ENCODE peak calls at places on chromosomes 3 and 15, in ten cellular contexts. T is left ventricle myocardium inferior; X is heart left ventricle; J is upper lobe of right lung; D is hepatocyte; A is fibroblast of lung; K is CD4-positive, CD25-positive, alpha-beta regulatory T cell; V is Karpas-422; Q is heart right ventricle; H is Panc1. U is an unnamed sample. For H3K4me1 and H3K36me3, the result is how much of the 10 kb centered on the place peaks cover.

GRCh38 chr3:63966871-63967270 is 54.7 kb upstream of the SCAANT1 start:
- DNase-seq in T (no peak), X (no peak), J (no peak), D (no peak), A (no peak), K (no peak), V (no peak), Q (no peak), H (no peak), U (no peak)

GRCh38 chr15:92391640-92392039 is 2.0 kb upstream of the ST8SIA2 start:
- DNase-seq in T (no peak), X (no peak), J (no peak), D (peak), A (peak), K (peak), V (peak), Q (no peak), H (no peak), U (no peak)

GRCh38 chr3:134323966-134324962 is 50.0 kb downstream of the AMOTL2 start:
- DNase-seq in T (no peak), X (no peak), J (no peak), D (no peak), A (no peak), K (no peak), V (no peak), Q (no peak), H (no peak), U (no peak)

GRCh38 chr15:58459562-58459961 is 27.8 kb downstream of the LIPC start:
- DNase-seq in T (peak), X (peak), J (no peak), D (no peak), A (no peak), K (no peak), V (no peak), Q (peak), H (no peak), U (no peak)

GRCh38 chr3:46065294-46065705 is 38.0 kb upstream of the XCR1 start:
- DNase-seq in T (peak), X (no peak), J (no peak), D (peak), A (no peak), K (peak), V (no peak), Q (no peak), H (no peak), U (no peak)

GRCh38 chr3:72342450-72342849 is 505.8 kb downstream of the SHQ1 start:
- DNase-seq in T (no peak), X (no peak), J (no peak), D (no peak), A (no peak), K (no peak), V (no peak), Q (no peak), H (no peak), U (peak)

GRCh38 chr15:35182841-35183479 is 97.9 kb upstream of the NANOGP8 start:
- DNase-seq in T (no peak), X (no peak), J (no peak), D (no peak), A (no peak), K (peak), V (no peak), Q (no peak), H (no peak), U (no peak)

GRCh38 chr3:129610276-129610675 is 3.8 kb upstream of the PLXND1 start:
- DNase-seq in T (no peak), X (peak), J (no peak), D (no peak), A (no peak), K (no peak), V (no peak), Q (peak), H (no peak), U (no peak)

GRCh38 chr3:102400766-102401165 is 34.0 kb upstream of the ZPLD1 start:
- DNase-seq in T (no peak), X (no peak), J (no peak), D (no peak), A (peak), K (no peak), V (no peak), Q (no peak), H (peak), U (no peak)

GRCh38 chr3:43366880-43367279 is 80.5 kb downstream of the SNRK start:
- DNase-seq in T (no peak), X (no peak), J (no peak), D (no peak), A (no peak), K (no peak), V (no peak), Q (no peak), H (no peak), U (no peak)

GRCh38 chr3:63508305-63508704 is 144.2 kb upstream of the SNTN start:
- DNase-seq in T (no peak), X (no peak), J (no peak), D (peak), A (no peak), K (no peak), V (no peak), Q (no peak), H (no peak), U (no peak)

GRCh38 chr3:38497026-38497425 is 886 bp downstream of the EXOG start:
- DNase-seq in T (no peak), X (no peak), J (no peak), D (no peak), A (no peak), K (peak), V (peak), Q (no peak), H (no peak), U (no peak)

GRCh38 chr3:107810195-107811071 is 280.4 kb downstream of the CD47 start:
- DNase-seq in T (no peak), X (no peak), J (no peak), D (peak), A (peak), K (peak), V (no peak), Q (no peak), H (no peak), U (no peak)

GRCh38 chr3:132210476-132211346 is 106.5 kb upstream of the ACP3 start:
- DNase-seq in T (no peak), X (no peak), J (no peak), D (peak), A (no peak), K (peak), V (peak), Q (no peak), H (peak), U (no peak)

GRCh38 chr15:24901409-24901808 is 53.4 kb upstream of the SNRPN start:
- DNase-seq in T (no peak), X (no peak), J (no peak), D (no peak), A (no peak), K (no peak), V (no peak), Q (no peak), H (no peak), U (no peak)

GRCh38 chr3:61936344-61936937 is 375.1 kb downstream of the PTPRG start:
- DNase-seq in T (no peak), X (no peak), J (no peak), D (peak), A (peak), K (peak), V (peak), Q (no peak), H (peak), U (no peak)

GRCh38 chr15:48334260-48334659 is 3.0 kb downstream of the DUT start:
- DNase-seq in T (no peak), X (no peak), J (no peak), D (no peak), A (no peak), K (no peak), V (no peak), Q (no peak), H (no peak), U (no peak)

GRCh38 chr15:45442497-45443135 is 64.3 kb upstream of the GATM start:
- DNase-seq in T (no peak), X (no peak), J (no peak), D (no peak), A (no peak), K (no peak), V (peak), Q (no peak), H (no peak), U (no peak)

GRCh38 chr3:42843730-42844713 is 31.7 kb downstream of the CYP8B1 start:
- DNase-seq in T (no peak), X (no peak), J (no peak), D (no peak), A (no peak), K (no peak), V (no peak), Q (no peak), H (no peak), U (no peak)

GRCh38 chr3:73727854-73728253 is 103.1 kb upstream of the PDZRN3 start:
- DNase-seq in T (no peak), X (no peak), J (no peak), D (no peak), A (no peak), K (no peak), V (no peak), Q (no peak), H (no peak), U (no peak)

GRCh38 chr3:102237181-102237580 is 197.6 kb upstream of the ZPLD1 start:
- DNase-seq in T (no peak), X (no peak), J (no peak), D (no peak), A (no peak), K (no peak), V (no peak), Q (no peak), H (no peak), U (no peak)

GRCh38 chr15:48579945-48580671 is 65.4 kb downstream of the FBN1 start:
- DNase-seq in T (no peak), X (no peak), J (no peak), D (no peak), A (peak), K (no peak), V (no peak), Q (no peak), H (no peak), U (no peak)

GRCh38 chr3:12444582-12445468 is 39.5 kb upstream of the TSEN2 start:
- DNase-seq in T (no peak), X (peak), J (no peak), D (peak), A (no peak), K (no peak), V (no peak), Q (peak), H (peak), U (no peak)

GRCh38 chr3:106386050-106386449 is 517.2 kb upstream of the CBLB start:
- DNase-seq in T (no peak), X (no peak), J (no peak), D (no peak), A (no peak), K (no peak), V (peak), Q (no peak), H (no peak), U (no peak)

GRCh38 chr3:123791073-123791370 is 93.1 kb downstream of the MYLK start:
- DNase-seq in T (no peak), X (no peak), J (no peak), D (no peak), A (no peak), K (no peak), V (no peak), Q (no peak), H (no peak), U (no peak)

GRCh38 chr3:197960694-197961581 is 921 bp downstream of the LMLN start:
- DNase-seq in T (no peak), X (no peak), J (no peak), D (no peak), A (peak), K (no peak), V (no peak), Q (no peak), H (no peak), U (no peak)

GRCh38 chr15:51341366-51342248 is at the start of gene GLDN:
- DNase-seq in T (peak), X (peak), J (peak), D (peak), A (peak), K (no peak), V (no peak), Q (peak), H (no peak), U (peak)

GRCh38 chr3:128430731-128431130 is 36.0 kb downstream of the DNAJB8 start:
- DNase-seq in T (no peak), X (no peak), J (no peak), D (no peak), A (no peak), K (no peak), V (no peak), Q (no peak), H (no peak), U (no peak)

GRCh38 chr3:179526482-179526881 is 36.2 kb upstream of the ACTL6A start:
- DNase-seq in T (no peak), X (no peak), J (no peak), D (no peak), A (no peak), K (no peak), V (peak), Q (no peak), H (no peak), U (no peak)

GRCh38 chr3:27939940-27940339 is 217.8 kb upstream of the EOMES start:
- DNase-seq in T (no peak), X (no peak), J (no peak), D (peak), A (peak), K (no peak), V (no peak), Q (no peak), H (no peak), U (no peak)

GRCh38 chr15:92449476-92449875 is 55.8 kb downstream of the ST8SIA2 start:
- DNase-seq in T (no peak), X (no peak), J (no peak), D (no peak), A (peak), K (no peak), V (no peak), Q (no peak), H (no peak), U (no peak)

GRCh38 chr15:42009022-42009421 is 11.8 kb downstream of the PLA2G4E start:
- DNase-seq in T (no peak), X (no peak), J (no peak), D (no peak), A (no peak), K (no peak), V (no peak), Q (no peak), H (no peak), U (no peak)

GRCh38 chr3:59985643-59986200 is 935.9 kb upstream of the CFAP20DC start:
- DNase-seq in T (no peak), X (no peak), J (no peak), D (no peak), A (no peak), K (no peak), V (no peak), Q (no peak), H (no peak), U (no peak)

GRCh38 chr3:119681279-119681678 is 4.1 kb upstream of the COX17 start:
- DNase-seq in T (no peak), X (no peak), J (no peak), D (peak), A (peak), K (peak), V (peak), Q (no peak), H (peak), U (no peak)

GRCh38 chr3:108509873-108510272 is 523 bp downstream of the MYH15 start:
- DNase-seq in T (no peak), X (no peak), J (no peak), D (no peak), A (no peak), K (no peak), V (no peak), Q (no peak), H (no peak), U (no peak)

GRCh38 chr3:60954049-60954448 is 297.2 kb downstream of the FHIT start:
- DNase-seq in T (no peak), X (no peak), J (no peak), D (no peak), A (peak), K (no peak), V (no peak), Q (no peak), H (no peak), U (no peak)

GRCh38 chr3:185131602-185132256 is 21.1 kb downstream of the C3orf70 start:
- DNase-seq in T (no peak), X (no peak), J (no peak), D (no peak), A (no peak), K (no peak), V (no peak), Q (no peak), H (no peak), U (no peak)
- H3K4me1 ChIP-seq in T (under half), X (under half), J (under half), D (under half), A (under half), K (under half), V (under half), Q (under half), H (under half), U (under half)

DNA sequence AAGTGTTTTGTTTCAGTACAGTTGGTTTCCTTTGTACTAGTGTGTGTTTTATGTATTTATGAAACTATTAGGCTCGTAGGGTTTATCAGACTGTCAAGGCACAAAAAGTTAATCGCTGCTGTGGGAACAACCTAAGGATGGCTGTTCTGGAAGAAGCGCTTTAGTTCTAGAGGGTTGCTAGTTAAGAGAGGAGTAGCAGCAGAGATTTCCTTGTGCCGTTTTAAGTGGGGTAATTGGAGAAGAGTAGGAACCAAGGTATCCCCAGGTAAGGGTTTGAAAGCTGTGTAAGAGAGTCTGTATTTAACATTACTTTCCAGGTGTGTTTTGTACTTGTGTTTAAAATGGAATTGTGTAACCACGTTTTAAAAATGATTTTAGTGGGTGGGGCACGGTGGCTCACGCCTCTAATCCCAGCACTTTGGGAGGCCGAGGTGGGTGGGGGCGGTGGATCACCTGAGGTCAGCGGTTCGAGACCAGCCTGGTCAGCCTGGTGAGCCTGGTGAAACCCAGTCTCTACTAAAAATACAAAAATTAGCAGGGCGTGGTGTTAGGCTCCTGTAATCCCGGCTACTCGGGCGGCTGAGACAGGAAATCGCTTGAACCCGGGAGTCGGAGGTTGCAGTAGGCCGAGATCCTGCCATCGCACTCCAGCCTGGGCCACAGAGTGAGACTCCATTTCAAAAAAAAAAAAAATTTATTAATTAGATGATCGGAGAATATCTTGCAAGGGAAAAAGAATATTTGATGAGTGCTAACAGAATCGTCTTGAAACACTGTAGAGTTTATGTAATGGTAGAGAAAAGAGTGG is 2.6 kb downstream of the MORF4L1 start:
- DNase-seq in T (no peak), X (no peak), J (no peak), D (no peak), A (no peak), K (peak), V (no peak), Q (no peak), H (no peak), U (no peak)
- H3K36me3 ChIP-seq in T (under half), X (under half), J (under half), D (under half), A (under half), K (under half), V (under half), Q (under half), H (under half), U (under half)

DNA sequence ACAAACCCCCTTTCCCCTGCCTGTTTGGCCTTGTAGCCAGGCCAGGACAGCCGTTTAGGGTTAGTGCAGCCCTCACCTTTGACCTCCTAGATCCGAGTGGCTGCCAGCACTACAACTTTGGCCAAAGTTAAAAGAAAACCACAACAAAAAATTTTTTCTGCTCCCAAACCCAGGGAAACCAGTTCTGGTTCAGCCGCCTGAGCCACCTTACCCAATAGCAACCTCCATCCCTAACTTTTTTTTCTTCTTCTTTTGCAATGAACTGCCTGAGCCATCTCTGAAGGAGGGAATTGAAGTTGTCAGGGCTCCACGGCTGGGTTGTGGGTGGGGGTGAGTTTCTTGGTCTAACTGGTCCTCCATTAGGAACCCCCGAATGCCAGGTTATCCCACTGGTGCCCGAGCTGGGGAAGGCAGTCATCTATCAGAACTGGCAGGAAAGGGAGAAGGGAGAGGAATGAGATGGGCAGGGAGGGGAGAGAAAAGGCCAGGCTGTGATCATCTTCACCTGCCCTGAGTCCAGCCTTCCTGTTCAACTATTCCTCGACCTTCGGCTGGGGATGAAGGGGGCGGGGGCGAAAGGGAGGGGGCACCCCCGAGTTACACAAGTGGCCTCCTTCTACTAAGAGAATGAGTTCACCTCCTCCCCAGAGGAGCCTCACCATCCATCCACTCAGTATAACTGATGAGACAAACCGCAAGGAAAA is 6.2 kb upstream of the NR2F2 start:
- DNase-seq in T (no peak), X (no peak), J (no peak), D (no peak), A (peak), K (no peak), V (no peak), Q (no peak), H (no peak), U (peak)
- H3K4me1 ChIP-seq in T (half or more), X (under half), J (under half), D (under half), A (under half), K (under half), V (under half), Q (under half), H (half or more), U (under half)

DNA sequence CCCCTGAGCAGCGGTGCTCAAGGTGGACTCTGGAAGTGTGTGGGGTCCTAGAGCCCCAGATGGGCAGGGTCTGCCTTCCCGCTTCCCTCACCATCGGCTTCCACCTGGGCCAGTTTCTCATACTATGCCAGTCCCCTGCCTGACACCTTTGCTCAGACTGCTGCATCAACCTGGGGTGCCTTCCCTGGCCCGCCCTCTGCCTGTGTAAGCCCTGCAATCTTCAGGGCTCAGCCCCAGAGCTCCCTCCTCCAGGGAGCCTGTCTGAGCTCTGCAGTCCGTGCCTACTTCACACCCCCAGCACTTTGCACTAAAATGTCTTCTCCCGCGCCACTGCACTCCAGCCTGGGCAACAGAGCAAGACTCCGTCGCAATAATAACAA is 13.1 kb downstream of the CSK start:
- DNase-seq in T (no peak), X (no peak), J (no peak), D (no peak), A (no peak), K (no peak), V (no peak), Q (no peak), H (no peak), U (no peak)
- H3K36me3 ChIP-seq in T (under half), X (under half), J (under half), D (under half), A (under half), K (under half), V (under half), Q (under half), H (under half), U (under half)

U was measured in aorta.